ENCODE peak calls at places on chromosomes 7 and 10, in five cellular contexts. Z is CD8-positive, alpha-beta T cell; V is upper lobe of right lung; P is hepatocyte; N is MM.1S. S is an unnamed sample. For H3K4me1, the result is how much of the 10 kb centered on the place peaks cover.

GRCh38 chr10:78846071-78846470 is 222.7 kb upstream of the ZMIZ1 start:
- DNase-seq in P (no peak), Z (no peak), N (no peak), V (no peak), S (no peak)

GRCh38 chr10:116721048-116721897 is 21.1 kb downstream of the HSPA12A start:
- DNase-seq in N (no peak), V (no peak), P (no peak), Z (no peak), S (peak)

GRCh38 chr10:32269343-32270100 is 77.4 kb downstream of the EPC1 start:
- DNase-seq in P (no peak), V (no peak), Z (no peak), N (no peak), S (no peak)

GRCh38 chr10:114604357-114605129 is 53.5 kb downstream of the ABLIM1 start:
- DNase-seq in Z (no peak), P (no peak), V (no peak), N (no peak), S (no peak)

GRCh38 chr10:18381679-18382078 is 241.5 kb downstream of the CACNB2 start:
- DNase-seq in N (no peak), P (no peak), V (no peak), Z (no peak), S (no peak)

GRCh38 chr10:97689637-97690036 is 2.6 kb upstream of the AVPI1 start:
- DNase-seq in N (no peak), Z (no peak), P (no peak), V (no peak), S (no peak)

GRCh38 chr10:93413252-93413689 is 68.9 kb downstream of the MYOF start:
- DNase-seq in Z (peak), N (no peak), P (no peak), V (no peak), S (no peak)

GRCh38 chr7:64874114-64874513 is 29.0 kb upstream of the ZNF273 start:
- DNase-seq in V (no peak), P (no peak), N (no peak), Z (no peak), S (peak)

GRCh38 chr10:102505462-102506115 is 1.8 kb downstream of the SUFU start:
- DNase-seq in P (no peak), Z (no peak), N (no peak), V (peak), S (no peak)

GRCh38 chr7:81516898-81517297 is 252.9 kb downstream of the HGF start:
- DNase-seq in N (no peak), V (no peak), P (no peak), Z (no peak), S (no peak)

GRCh38 chr10:5590816-5591215 is 66.1 kb downstream of the CALML3 start:
- DNase-seq in P (no peak), Z (no peak), V (peak), N (no peak), S (no peak)

GRCh38 chr10:43121444-43121843 is 16.8 kb upstream of the CSGALNACT2 start:
- DNase-seq in P (no peak), Z (no peak), N (no peak), V (peak), S (no peak)

GRCh38 chr7:24129597-24129996 is 154.4 kb upstream of the NPY start:
- DNase-seq in P (no peak), Z (no peak), V (no peak), N (no peak), S (no peak)

GRCh38 chr10:110212119-110213006 is 5.0 kb downstream of the MXI1 start:
- DNase-seq in N (peak), V (no peak), Z (peak), P (peak), S (no peak)

GRCh38 chr7:1044189-1045037 is at the start of gene GPR146:
- DNase-seq in N (peak), V (peak), Z (peak), P (peak), S (peak)

GRCh38 chr10:33453081-33453850 is 118.8 kb upstream of the NRP1 start:
- DNase-seq in N (no peak), V (no peak), P (no peak), Z (no peak), S (no peak)

GRCh38 chr10:28120043-28120749 is 121.3 kb upstream of the ODAD2 start:
- DNase-seq in Z (no peak), N (no peak), V (no peak), P (no peak), S (no peak)

GRCh38 chr7:148697950-148698396 is 730 bp upstream of the CUL1 start:
- DNase-seq in N (peak), V (no peak), Z (no peak), P (no peak), S (no peak)

GRCh38 chr7:77454802-77455201 is 38.7 kb upstream of the GSAP start:
- DNase-seq in N (no peak), V (no peak), P (no peak), Z (no peak), S (no peak)

GRCh38 chr7:36037121-36037662 is 115.9 kb upstream of the EEPD1 start:
- DNase-seq in Z (no peak), V (no peak), P (peak), N (no peak), S (peak)

GRCh38 chr7:47254081-47255006 is 327.6 kb downstream of the TNS3 start:
- DNase-seq in P (peak), N (peak), Z (peak), V (peak), S (peak)

GRCh38 chr10:112271982-112272381 is 11.2 kb upstream of the TECTB start:
- DNase-seq in P (no peak), V (no peak), Z (no peak), N (no peak), S (no peak)

GRCh38 chr7:106681815-106682495 is 21.0 kb upstream of the CCDC71L start:
- DNase-seq in Z (no peak), N (no peak), P (no peak), V (no peak), S (no peak)

GRCh38 chr7:126569402-126569801 is 683.3 kb downstream of the GRM8 start:
- DNase-seq in V (no peak), Z (no peak), N (no peak), P (no peak), S (no peak)

GRCh38 chr7:103075337-103075918 is 488 bp downstream of the ARMC10 start:
- DNase-seq in N (peak), P (peak), V (peak), Z (peak), S (peak)

GRCh38 chr7:102306916-102307677 is 20.4 kb downstream of the SH2B2 start:
- DNase-seq in Z (no peak), P (peak), V (peak), N (peak), S (no peak)

GRCh38 chr7:106793015-106793651 is 71.9 kb upstream of the PIK3CG start:
- DNase-seq in Z (peak), N (peak), V (no peak), P (peak), S (peak)

GRCh38 chr7:90210475-90210874 is 1.1 kb upstream of the STEAP2 start:
- DNase-seq in V (no peak), Z (no peak), N (no peak), P (no peak), S (no peak)

GRCh38 chr7:116955801-116956514 is 2.7 kb downstream of the ST7 start:
- DNase-seq in V (no peak), N (no peak), P (no peak), Z (no peak), S (no peak)

GRCh38 chr7:92729172-92729571 is 107.2 kb downstream of the CDK6 start:
- DNase-seq in P (no peak), N (no peak), V (no peak), Z (no peak), S (no peak)
- H3K4me1 ChIP-seq in P (under half), N (under half), V (under half), Z (under half), S (under half)

DNA sequence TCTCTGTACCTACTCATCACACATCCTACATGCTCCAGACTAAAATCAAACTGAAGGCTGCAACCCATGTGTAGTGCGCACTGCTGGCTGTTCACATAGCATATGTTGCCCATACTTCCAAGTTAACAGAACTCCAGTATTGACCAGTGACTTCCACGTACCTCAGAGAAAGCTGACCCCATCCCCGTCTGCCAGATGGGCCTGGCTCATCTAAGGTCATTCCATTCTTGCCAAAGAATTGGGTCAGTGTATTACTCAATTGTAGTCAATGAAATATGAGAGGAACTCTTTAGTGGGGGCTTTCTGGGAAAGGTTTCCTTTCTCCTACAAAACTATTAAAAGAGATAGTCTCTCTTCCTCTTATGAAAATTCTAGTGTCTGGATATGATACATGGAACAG is 238.7 kb downstream of the COBL start:
- DNase-seq in Z (no peak), P (no peak), V (no peak), N (no peak), S (no peak)
- H3K4me1 ChIP-seq in Z (under half), P (under half), V (under half), N (under half), S (under half)

GRCh38 chr7:11191574-11192220 is 218.0 kb downstream of the PHF14 start:
- DNase-seq in V (no peak), N (no peak), Z (no peak), P (no peak), S (no peak)
- H3K4me1 ChIP-seq in V (under half), N (under half), Z (under half), P (under half), S (under half)

GRCh38 chr7:2154121-2154520 is 78.6 kb downstream of the MAD1L1 start:
- DNase-seq in N (no peak), Z (no peak), P (no peak), V (no peak), S (no peak)
- H3K4me1 ChIP-seq in N (under half), Z (under half), P (under half), V (under half), S (under half)

DNA sequence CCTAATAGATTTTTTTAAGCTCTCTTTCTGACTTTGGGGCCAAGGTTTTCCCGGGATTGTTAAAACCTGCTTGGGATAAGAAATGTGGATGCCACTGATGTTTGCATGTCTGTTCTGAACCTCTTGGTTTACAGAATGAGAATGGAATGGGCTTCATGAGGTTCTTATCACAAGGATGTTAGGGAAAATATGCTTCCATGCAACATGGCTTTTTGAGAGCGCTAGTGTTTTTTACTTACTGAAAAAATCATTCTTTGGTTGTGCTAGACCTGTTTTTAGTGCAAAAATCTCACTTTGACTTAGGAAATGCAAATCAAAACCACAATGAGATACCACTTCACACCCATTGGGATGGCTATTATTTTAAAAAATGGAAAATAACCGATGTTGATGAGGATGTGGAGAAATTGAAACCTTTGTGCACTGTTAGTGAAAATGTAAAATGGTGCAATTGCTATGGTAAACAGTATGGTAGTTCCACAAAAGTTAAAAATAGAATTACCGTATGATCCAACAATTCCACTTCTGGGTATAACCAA is 38.8 kb downstream of the TSPAN14 start:
- DNase-seq in N (no peak), V (no peak), Z (no peak), P (no peak), S (no peak)
- H3K4me1 ChIP-seq in N (under half), V (half or more), Z (half or more), P (half or more), S (half or more)

GRCh38 chr7:54882121-54882520 is 123.1 kb upstream of the SEC61G start:
- DNase-seq in V (no peak), P (no peak), Z (no peak), N (no peak), S (no peak)
- H3K4me1 ChIP-seq in V (under half), P (under half), Z (under half), N (under half), S (half or more)